ENCODE peak calls at places on chromosomes 12 and 14, in five cellular contexts. E is astrocyte of the cerebellum; N is CD8-positive, alpha-beta T cell; Q is substantia nigra; Z is MM.1S. Y is an unnamed sample.

GRCh38 chr14:22978487-22978837 is 3.9 kb downstream of the AJUBA start:
- DNase-seq in E (no peak), Z (no peak), N (no peak), Q (no peak), Y (no peak)

GRCh38 chr12:6116481-6117021 is 7.9 kb downstream of the VWF start:
- DNase-seq in N (no peak), E (no peak), Q (no peak), Z (no peak), Y (peak; percentile 76)

GRCh38 chr14:56324831-56325230 is 206.6 kb downstream of the PELI2 start:
- DNase-seq in N (no peak), Z (no peak), E (no peak), Q (no peak), Y (peak; percentile 38)

GRCh38 chr12:107660230-107660629 is 25.4 kb upstream of the PWP1 start:
- DNase-seq in E (no peak), Q (no peak), Z (no peak), N (no peak), Y (peak; percentile 77)

GRCh38 chr12:109093022-109093918 is at the start of gene ALKBH2:
- DNase-seq in Z (peak; percentile 96), N (peak; percentile 90), E (peak; percentile 62), Q (peak; percentile 96), Y (peak; percentile 88)

GRCh38 chr12:56082967-56083366 is 3.0 kb downstream of the ERBB3 start:
- DNase-seq in E (no peak), Z (no peak), N (no peak), Q (peak; percentile 83), Y (no peak)

GRCh38 chr12:111840831-111841230 is 1.2 kb upstream of the MAPKAPK5 start:
- DNase-seq in N (no peak), Z (no peak), Q (no peak), E (no peak), Y (no peak)

GRCh38 chr14:75257241-75257640 is 21.4 kb upstream of the FOS start:
- DNase-seq in N (no peak), Z (no peak), Q (no peak), E (no peak), Y (peak; percentile 61)

GRCh38 chr14:105364100-105364708 is 34.1 kb upstream of the TEX22 start:
- DNase-seq in Q (no peak), N (peak; percentile 25), Z (no peak), E (no peak), Y (no peak)

GRCh38 chr14:24372701-24373416 is 4.9 kb downstream of the NFATC4 start:
- DNase-seq in N (no peak), Z (no peak), E (no peak), Q (no peak), Y (no peak)

GRCh38 chr12:49987620-49988303 is 15.0 kb downstream of the AQP6 start:
- DNase-seq in Z (no peak), Q (no peak), E (no peak), N (no peak), Y (no peak)

GRCh38 chr14:95478309-95478708 is 38.1 kb downstream of the SYNE3 start:
- DNase-seq in E (no peak), Q (no peak), Z (no peak), N (no peak), Y (no peak)

Y was measured in M059J.